ENCODE peak calls at places on chromosomes 11 and 22, in six cellular contexts. M is CD8-positive, alpha-beta memory T cell; Q is AG04450; A is AG09309; J is heart right ventricle; K is CD4-positive, CD25-positive, alpha-beta regulatory T cell. L is an unnamed sample.

GRCh38 chr22:28899199-28899853 is 16.0 kb downstream of the ZNRF3 start:
- DNase-seq in M (peak; percentile 63), Q (no peak), A (no peak), J (no peak), K (no peak), L (no peak)

GRCh38 chr22:25453557-25453956 is 110.9 kb upstream of the GRK3 start:
- DNase-seq in M (no peak), Q (no peak), A (no peak), J (no peak), K (no peak), L (no peak)

GRCh38 chr11:15347969-15348734 is 233.4 kb downstream of the INSC start:
- DNase-seq in M (no peak), Q (no peak), A (no peak), J (no peak), K (no peak), L (no peak)

GRCh38 chr22:27627444-27627833 is 174.1 kb downstream of the MN1 start:
- DNase-seq in M (no peak), Q (no peak), A (no peak), J (no peak), K (no peak), L (no peak)

GRCh38 chr11:131977231-131977630 is 606.8 kb downstream of the NTM start:
- DNase-seq in M (no peak), Q (no peak), A (peak; percentile 74), J (no peak), K (no peak), L (no peak)

GRCh38 chr11:127490896-127491295 is 490.3 kb upstream of the KIRREL3 start:
- DNase-seq in M (no peak), Q (no peak), A (no peak), J (no peak), K (no peak), L (no peak)

GRCh38 chr22:35350539-35351503 is 30.1 kb upstream of the HMOX1 start:
- DNase-seq in M (peak; percentile 89), Q (peak; percentile 85), A (peak; percentile 76), J (peak; percentile 93), K (peak; percentile 80), L (peak; percentile 95)

GRCh38 chr11:128501576-128502549 is 85.5 kb downstream of the ETS1 start:
- DNase-seq in M (no peak), Q (no peak), A (no peak), J (peak; percentile 84), K (no peak), L (no peak)

GRCh38 chr11:112012877-112013276 is 12.3 kb upstream of the DLAT start:
- DNase-seq in M (no peak), Q (no peak), A (no peak), J (no peak), K (no peak), L (no peak)

GRCh38 chr11:34495724-34496377 is 17.7 kb downstream of the ELF5 start:
- DNase-seq in M (no peak), Q (no peak), A (no peak), J (no peak), K (no peak), L (peak; percentile 92)
- H3K4me3 ChIP-seq in M (no peak overlapping the region), Q (no peak overlapping the region), A (no peak overlapping the region), J (no peak overlapping the region), K (no peak overlapping the region), L (no peak overlapping the region)

GRCh38 chr11:130427581-130428211 is 713 bp downstream of the ADAMTS8 start:
- DNase-seq in M (no peak), Q (no peak), A (no peak), J (no peak), K (no peak), L (no peak)
- H3K4me3 ChIP-seq in M (no peak overlapping the region), Q (peak overlapping the region; percentile 58), A (no peak overlapping the region), J (peak overlapping the region; percentile 33), K (no peak overlapping the region), L (peak overlapping the region; percentile 49)

GRCh38 chr11:122816701-122817100 is 21.6 kb upstream of the CRTAM start:
- DNase-seq in M (no peak), Q (no peak), A (no peak), J (peak; percentile 19), K (no peak), L (no peak)

GRCh38 chr11:122820158-122820557 is 18.1 kb upstream of the CRTAM start:
- DNase-seq in M (no peak), Q (no peak), A (no peak), J (no peak), K (no peak), L (no peak)

GRCh38 chr11:122815900-122816299 is 22.4 kb upstream of the CRTAM start:
- DNase-seq in M (no peak), Q (no peak), A (no peak), J (no peak), K (no peak), L (no peak)

GRCh38 chr11:122814401-122814800 is 23.9 kb upstream of the CRTAM start:
- DNase-seq in M (no peak), Q (no peak), A (no peak), J (no peak), K (no peak), L (no peak)

DNA sequence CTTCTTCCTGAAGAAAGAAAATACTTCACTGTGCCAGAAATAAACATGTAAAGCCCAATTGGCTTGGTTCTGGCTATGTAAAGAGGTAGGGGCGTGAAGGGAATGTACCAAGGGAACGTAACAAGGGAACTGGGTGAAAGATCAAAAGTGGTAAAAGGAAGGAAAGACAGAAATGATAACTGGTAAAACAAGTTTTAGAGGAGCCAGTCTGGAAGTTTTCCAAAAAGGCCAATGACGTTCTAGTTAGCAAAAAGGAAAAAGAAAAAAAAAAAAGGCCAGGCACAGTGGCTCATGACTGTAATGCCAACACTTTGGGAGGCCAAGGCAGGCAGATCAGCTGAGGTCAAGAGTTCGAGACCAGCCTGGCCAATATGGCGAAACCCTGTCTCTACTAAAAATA is 21.2 kb upstream of the CRTAM start:
- DNase-seq in M (no peak), Q (no peak), A (no peak), J (no peak), K (no peak), L (no peak)
- H3K4me3 ChIP-seq in M (no peak overlapping the region), Q (no peak overlapping the region), A (no peak overlapping the region), J (no peak overlapping the region), K (no peak overlapping the region), L (no peak overlapping the region)

DNA sequence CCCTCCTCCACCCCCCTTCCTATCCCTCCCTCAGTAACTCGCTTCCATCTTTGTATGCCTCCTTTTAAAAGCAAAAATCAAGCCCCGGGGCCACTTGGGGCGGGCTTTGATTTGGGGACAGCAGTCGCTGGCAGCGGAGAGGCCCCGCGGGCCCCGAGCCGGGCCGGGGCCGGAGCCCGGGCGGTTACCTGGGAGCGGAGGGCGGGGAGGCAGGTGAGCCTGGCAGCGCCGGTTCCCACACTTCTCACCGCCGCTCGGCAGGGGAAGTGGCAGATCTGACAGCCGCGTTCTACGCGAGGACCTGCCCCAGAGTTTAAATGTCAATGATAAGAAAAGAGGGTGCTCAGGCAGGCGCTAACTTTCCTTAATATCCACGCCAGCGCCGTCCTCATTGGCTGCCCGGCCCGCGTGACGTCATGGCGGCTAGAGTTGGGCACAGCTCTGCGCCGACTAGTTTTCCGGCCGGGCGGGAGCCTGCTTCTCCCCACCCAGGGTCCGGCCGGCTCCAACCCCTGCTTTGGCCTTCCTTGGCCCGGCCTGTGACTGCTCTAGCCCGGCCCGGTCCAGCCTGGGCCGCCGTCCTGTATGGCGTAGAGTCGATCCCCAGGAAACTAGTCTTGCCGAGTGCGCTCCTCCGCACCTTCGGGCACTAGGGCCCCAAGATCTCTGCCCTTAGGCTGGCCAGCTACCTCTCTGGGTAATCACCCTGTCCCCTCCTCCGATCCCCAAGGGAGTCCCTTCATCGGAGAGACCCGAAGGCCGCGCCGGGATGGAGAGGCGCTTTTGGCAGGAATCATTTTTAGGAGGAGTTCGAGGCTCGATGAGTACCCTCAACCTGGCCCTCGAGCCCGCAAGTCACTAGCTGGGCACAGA is 6.7 kb upstream of the PAX6 start:
- DNase-seq in M (no peak), Q (no peak), A (no peak), J (no peak), K (no peak), L (no peak)
- H3K4me3 ChIP-seq in M (peak overlapping the region; percentile 32), Q (no peak overlapping the region), A (no peak overlapping the region), J (no peak overlapping the region), K (no peak overlapping the region), L (no peak overlapping the region)

DNA sequence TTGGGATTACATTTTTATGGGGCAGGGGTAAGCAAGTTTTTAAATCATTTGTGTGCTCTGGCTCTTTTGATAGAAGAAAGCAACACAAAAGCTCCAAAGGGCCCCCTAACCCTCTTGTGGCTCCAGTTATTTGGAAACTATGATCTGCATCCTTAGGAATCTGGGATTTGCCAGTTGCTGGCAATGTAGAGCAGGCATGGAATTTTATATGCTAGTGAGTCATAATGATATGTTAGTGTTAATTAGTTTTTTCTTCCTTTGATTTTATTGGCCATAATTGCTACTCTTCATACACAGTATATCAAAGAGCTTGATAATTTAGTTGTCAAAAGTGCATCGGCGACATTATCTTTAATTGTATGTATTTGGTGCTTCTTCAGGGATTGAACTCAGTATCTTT is 10.1 kb downstream of the RAG1 start:
- DNase-seq in M (no peak), Q (no peak), A (peak; percentile 13), J (no peak), K (no peak), L (no peak)
- H3K4me3 ChIP-seq in M (no peak overlapping the region), Q (no peak overlapping the region), A (no peak overlapping the region), J (no peak overlapping the region), K (no peak overlapping the region), L (no peak overlapping the region)

GRCh38 chr11:67050139-67050538 is 6.5 kb upstream of the RHOD start:
- DNase-seq in M (no peak), Q (no peak), A (no peak), J (no peak), K (no peak), L (no peak)
- H3K4me3 ChIP-seq in M (no peak overlapping the region), Q (no peak overlapping the region), A (no peak overlapping the region), J (no peak overlapping the region), K (no peak overlapping the region), L (no peak overlapping the region)

DNA sequence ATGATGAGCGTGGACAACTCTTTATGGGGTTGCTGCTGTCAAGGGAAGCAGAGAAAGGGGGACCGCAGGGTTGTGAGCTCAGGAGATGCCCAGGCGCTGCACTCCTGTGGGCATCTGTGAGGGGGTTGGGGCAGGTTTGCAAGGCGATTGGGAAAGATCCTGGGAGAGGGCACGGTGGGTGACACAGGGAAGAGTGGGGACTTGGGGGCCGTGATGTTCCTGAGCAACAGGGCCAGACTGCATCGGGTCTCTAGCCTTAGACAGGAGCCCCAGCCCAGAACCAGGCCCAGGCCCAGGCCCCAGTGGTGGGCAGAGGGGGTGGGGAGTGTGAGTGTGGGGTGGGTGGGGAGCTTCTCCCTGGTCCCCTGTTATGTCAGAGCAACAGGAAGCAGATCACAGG is 38.3 kb downstream of the CSF2RB start:
- DNase-seq in M (no peak), Q (no peak), A (no peak), J (no peak), K (no peak), L (no peak)
- H3K4me3 ChIP-seq in M (no peak overlapping the region), Q (no peak overlapping the region), A (no peak overlapping the region), J (no peak overlapping the region), K (no peak overlapping the region), L (no peak overlapping the region)